ENCODE peak calls at places on chromosome 14, in six cellular contexts. One of them, this sample, is unnamed.

GRCh38 chr14:30855345-30856037 is 18.9 kb upstream of the COCH start:
- DNase-seq in fibroblast of the aortic adventitia: no peak
- DNase-seq in fibroblast of mammary gland: no peak
- DNase-seq in naive thymus-derived CD8-positive, alpha-beta T cell: no peak
- DNase-seq in head of caudate nucleus: no peak
- DNase-seq in posterior cingulate gyrus: no peak
- DNase-seq in this sample: no peak

GRCh38 chr14:100540141-100540925 is 46.9 kb downstream of the BEGAIN start:
- DNase-seq in fibroblast of the aortic adventitia: no peak
- DNase-seq in fibroblast of mammary gland: no peak
- DNase-seq in head of caudate nucleus: peak; percentile 2
- DNase-seq in posterior cingulate gyrus: no peak
- DNase-seq in naive thymus-derived CD8-positive, alpha-beta T cell: no peak
- DNase-seq in this sample: no peak

GRCh38 chr14:20454359-20454644 is 310 bp downstream of the OSGEP start:
- DNase-seq in fibroblast of the aortic adventitia: peak; percentile 78
- DNase-seq in fibroblast of mammary gland: peak; percentile 80
- DNase-seq in head of caudate nucleus: no peak
- DNase-seq in naive thymus-derived CD8-positive, alpha-beta T cell: peak; percentile 86
- DNase-seq in posterior cingulate gyrus: no peak
- DNase-seq in this sample: no peak

GRCh38 chr14:72513994-72514659 is 379.8 kb downstream of the DPF3 start:
- DNase-seq in head of caudate nucleus: no peak
- DNase-seq in fibroblast of mammary gland: peak; percentile 68
- DNase-seq in posterior cingulate gyrus: no peak
- DNase-seq in naive thymus-derived CD8-positive, alpha-beta T cell: no peak
- DNase-seq in fibroblast of the aortic adventitia: peak; percentile 76
- DNase-seq in this sample: peak; percentile 36

GRCh38 chr14:75539562-75540478 is 17.6 kb downstream of the BATF start:
- DNase-seq in naive thymus-derived CD8-positive, alpha-beta T cell: no peak
- DNase-seq in posterior cingulate gyrus: no peak
- DNase-seq in fibroblast of mammary gland: no peak
- DNase-seq in head of caudate nucleus: no peak
- DNase-seq in fibroblast of the aortic adventitia: no peak
- DNase-seq in this sample: no peak

GRCh38 chr14:51846631-51847488 is 13.6 kb upstream of the GNG2 start:
- DNase-seq in fibroblast of mammary gland: no peak
- DNase-seq in fibroblast of the aortic adventitia: peak; percentile 42
- DNase-seq in naive thymus-derived CD8-positive, alpha-beta T cell: peak; percentile 90
- DNase-seq in posterior cingulate gyrus: peak; percentile 53
- DNase-seq in head of caudate nucleus: peak; percentile 43
- DNase-seq in this sample: no peak

GRCh38 chr14:100570726-100571454 is 16.3 kb downstream of the BEGAIN start:
- DNase-seq in posterior cingulate gyrus: no peak
- DNase-seq in head of caudate nucleus: no peak
- DNase-seq in fibroblast of mammary gland: no peak
- DNase-seq in naive thymus-derived CD8-positive, alpha-beta T cell: no peak
- DNase-seq in fibroblast of the aortic adventitia: no peak
- DNase-seq in this sample: no peak

GRCh38 chr14:24258548-24259265 is 4.3 kb downstream of the TGM1 start:
- DNase-seq in posterior cingulate gyrus: no peak
- DNase-seq in fibroblast of the aortic adventitia: no peak
- DNase-seq in head of caudate nucleus: no peak
- DNase-seq in fibroblast of mammary gland: no peak
- DNase-seq in naive thymus-derived CD8-positive, alpha-beta T cell: no peak
- DNase-seq in this sample: no peak

GRCh38 chr14:59679872-59680271 is 103.3 kb upstream of the CCDC175 start:
- DNase-seq in naive thymus-derived CD8-positive, alpha-beta T cell: no peak
- DNase-seq in head of caudate nucleus: peak; percentile 35
- DNase-seq in fibroblast of the aortic adventitia: peak; percentile 44
- DNase-seq in fibroblast of mammary gland: no peak
- DNase-seq in posterior cingulate gyrus: no peak
- DNase-seq in this sample: no peak

GRCh38 chr14:99391671-99392070 is 89.0 kb downstream of the SETD3 start:
- DNase-seq in fibroblast of the aortic adventitia: no peak
- DNase-seq in head of caudate nucleus: no peak
- DNase-seq in fibroblast of mammary gland: peak; percentile 10
- DNase-seq in posterior cingulate gyrus: no peak
- DNase-seq in naive thymus-derived CD8-positive, alpha-beta T cell: no peak
- DNase-seq in this sample: no peak

GRCh38 chr14:87712386-87713113 is 280.4 kb downstream of the GALC start:
- DNase-seq in naive thymus-derived CD8-positive, alpha-beta T cell: no peak
- DNase-seq in head of caudate nucleus: no peak
- DNase-seq in fibroblast of mammary gland: peak; percentile 2
- DNase-seq in fibroblast of the aortic adventitia: peak; percentile 14
- DNase-seq in posterior cingulate gyrus: peak; percentile 24
- DNase-seq in this sample: no peak

GRCh38 chr14:34539407-34540180 is at the start of gene EAPP:
- DNase-seq in head of caudate nucleus: peak; percentile 99
- DNase-seq in fibroblast of mammary gland: peak; percentile 96
- DNase-seq in naive thymus-derived CD8-positive, alpha-beta T cell: peak; percentile 92
- DNase-seq in posterior cingulate gyrus: peak; percentile 99
- DNase-seq in fibroblast of the aortic adventitia: peak; percentile 95
- DNase-seq in this sample: peak; percentile 91

GRCh38 chr14:100012478-100012925 is 52.7 kb upstream of the EVL start:
- DNase-seq in posterior cingulate gyrus: no peak
- DNase-seq in fibroblast of the aortic adventitia: peak; percentile 90
- DNase-seq in fibroblast of mammary gland: peak; percentile 92
- DNase-seq in naive thymus-derived CD8-positive, alpha-beta T cell: no peak
- DNase-seq in head of caudate nucleus: no peak
- DNase-seq in this sample: no peak

GRCh38 chr14:106094654-106095189 is 568.3 kb downstream of the TMEM121 start:
- DNase-seq in posterior cingulate gyrus: no peak
- DNase-seq in fibroblast of mammary gland: no peak
- DNase-seq in fibroblast of the aortic adventitia: no peak
- DNase-seq in head of caudate nucleus: no peak
- DNase-seq in naive thymus-derived CD8-positive, alpha-beta T cell: peak; percentile 55
- DNase-seq in this sample: no peak

GRCh38 chr14:64734990-64735389 is 30.8 kb downstream of the PLEKHG3 start:
- DNase-seq in posterior cingulate gyrus: no peak
- DNase-seq in head of caudate nucleus: no peak
- DNase-seq in fibroblast of the aortic adventitia: no peak
- DNase-seq in naive thymus-derived CD8-positive, alpha-beta T cell: no peak
- DNase-seq in fibroblast of mammary gland: no peak
- DNase-seq in this sample: no peak

GRCh38 chr14:89255852-89256251 is 161.2 kb downstream of the FOXN3 start:
- DNase-seq in posterior cingulate gyrus: no peak
- DNase-seq in naive thymus-derived CD8-positive, alpha-beta T cell: no peak
- DNase-seq in fibroblast of the aortic adventitia: no peak
- DNase-seq in fibroblast of mammary gland: no peak
- DNase-seq in head of caudate nucleus: no peak
- DNase-seq in this sample: no peak

GRCh38 chr14:99615497-99616245 is 11.7 kb upstream of the CCDC85C start:
- DNase-seq in posterior cingulate gyrus: no peak
- DNase-seq in fibroblast of mammary gland: no peak
- DNase-seq in fibroblast of the aortic adventitia: peak; percentile 31
- DNase-seq in naive thymus-derived CD8-positive, alpha-beta T cell: no peak
- DNase-seq in head of caudate nucleus: no peak
- DNase-seq in this sample: no peak

GRCh38 chr14:102333395-102333794 is 13.8 kb downstream of the ZNF839 start:
- DNase-seq in fibroblast of mammary gland: no peak
- DNase-seq in naive thymus-derived CD8-positive, alpha-beta T cell: no peak
- DNase-seq in fibroblast of the aortic adventitia: no peak
- DNase-seq in head of caudate nucleus: no peak
- DNase-seq in posterior cingulate gyrus: no peak
- DNase-seq in this sample: no peak

GRCh38 chr14:40784860-40785259 is 821.8 kb upstream of the LRFN5 start:
- DNase-seq in fibroblast of mammary gland: no peak
- DNase-seq in head of caudate nucleus: no peak
- DNase-seq in fibroblast of the aortic adventitia: no peak
- DNase-seq in naive thymus-derived CD8-positive, alpha-beta T cell: no peak
- DNase-seq in posterior cingulate gyrus: no peak
- DNase-seq in this sample: no peak

GRCh38 chr14:88868558-88869159 is 44.2 kb downstream of the TTC8 start:
- DNase-seq in fibroblast of mammary gland: peak; percentile 38
- DNase-seq in head of caudate nucleus: no peak
- DNase-seq in posterior cingulate gyrus: no peak
- DNase-seq in fibroblast of the aortic adventitia: peak; percentile 34
- DNase-seq in naive thymus-derived CD8-positive, alpha-beta T cell: no peak
- DNase-seq in this sample: no peak

GRCh38 chr14:99119554-99119953 is 152.4 kb downstream of the BCL11B start:
- DNase-seq in posterior cingulate gyrus: no peak
- DNase-seq in fibroblast of mammary gland: no peak
- DNase-seq in naive thymus-derived CD8-positive, alpha-beta T cell: no peak
- DNase-seq in fibroblast of the aortic adventitia: no peak
- DNase-seq in head of caudate nucleus: no peak
- DNase-seq in this sample: no peak

GRCh38 chr14:60161176-60162107 is 3.8 kb downstream of the DHRS7 start:
- DNase-seq in fibroblast of the aortic adventitia: peak; percentile 64
- DNase-seq in fibroblast of mammary gland: peak; percentile 69
- DNase-seq in posterior cingulate gyrus: no peak
- DNase-seq in head of caudate nucleus: no peak
- DNase-seq in naive thymus-derived CD8-positive, alpha-beta T cell: no peak
- DNase-seq in this sample: no peak

GRCh38 chr14:58535084-58535483 is 102.7 kb upstream of the DACT1 start:
- DNase-seq in fibroblast of mammary gland: no peak
- DNase-seq in posterior cingulate gyrus: no peak
- DNase-seq in fibroblast of the aortic adventitia: peak; percentile 54
- DNase-seq in naive thymus-derived CD8-positive, alpha-beta T cell: no peak
- DNase-seq in head of caudate nucleus: no peak
- DNase-seq in this sample: no peak

GRCh38 chr14:91365552-91365951 is 52.1 kb downstream of the CCDC88C start:
- DNase-seq in fibroblast of the aortic adventitia: no peak
- DNase-seq in head of caudate nucleus: no peak
- DNase-seq in naive thymus-derived CD8-positive, alpha-beta T cell: no peak
- DNase-seq in fibroblast of mammary gland: no peak
- DNase-seq in posterior cingulate gyrus: no peak
- DNase-seq in this sample: no peak

This sample was measured in AG04450.